ENCODE peak calls at places on chromosomes 4 and X, in seven cellular contexts. W is upper lobe of left lung, T is neural progenitor cell, G is adipocyte, P is cardiac fibroblast, I is thoracic aorta, D is OCI-LY7. M is an unnamed sample.

GRCh38 chr4:24076811-24077210 is 187.0 kb upstream of the PPARGC1A start:
- DNase-seq in W (no peak), P (no peak), D (no peak), G (no peak), I (no peak), T (no peak), M (no peak)

GRCh38 chr4:105714071-105714521 is 5.5 kb downstream of the GSTCD start:
- DNase-seq in I (no peak), P (peak), T (no peak), D (peak), G (no peak), W (no peak), M (peak)

GRCh38 chr4:57318694-57319093 is 208.5 kb upstream of the IGFBP7 start:
- DNase-seq in D (no peak), G (peak), P (no peak), T (no peak), I (no peak), W (no peak), M (no peak)

GRCh38 chrX:132022115-132022862 is 813 bp upstream of the STK26 start:
- DNase-seq in T (no peak), G (peak), I (no peak), W (no peak), P (peak), D (peak), M (peak)

GRCh38 chrX:119549327-119550016 is 15.7 kb downstream of the STEEP1 start:
- DNase-seq in G (no peak), P (no peak), D (peak), T (no peak), W (no peak), I (no peak), M (peak)

GRCh38 chr4:85707591-85707990 is 232.6 kb downstream of the ARHGAP24 start:
- DNase-seq in P (peak), D (peak), I (no peak), W (no peak), T (no peak), G (no peak), M (peak)

GRCh38 chrX:84044051-84044450 is 143.9 kb downstream of the RPS6KA6 start:
- DNase-seq in P (peak), I (no peak), D (no peak), G (no peak), T (no peak), W (no peak), M (no peak)

GRCh38 chrX:128623361-128623760 is 571.2 kb upstream of the ACTRT1 start:
- DNase-seq in P (no peak), D (no peak), I (no peak), W (no peak), T (no peak), G (no peak), M (no peak)

GRCh38 chrX:132333351-132333750 is 114.1 kb upstream of the RAP2C start:
- DNase-seq in T (no peak), D (no peak), P (no peak), W (no peak), G (peak), I (no peak), M (peak)

GRCh38 chrX:97398030-97398551 is 514.4 kb downstream of the RPA4 start:
- DNase-seq in I (no peak), P (peak), W (no peak), T (no peak), D (no peak), G (peak), M (peak)

GRCh38 chr4:65510976-65511375 is 159.3 kb downstream of the EPHA5 start:
- DNase-seq in I (no peak), P (peak), G (peak), W (no peak), T (no peak), D (no peak), M (no peak)

GRCh38 chr4:51866835-51867234 is 23.9 kb downstream of the DCUN1D4 start:
- DNase-seq in I (no peak), T (no peak), P (no peak), G (no peak), W (no peak), D (no peak), M (no peak)

GRCh38 chrX:37302569-37302968 is 46.6 kb upstream of the PRRG1 start:
- DNase-seq in D (no peak), I (no peak), W (no peak), T (peak), G (peak), P (peak), M (no peak)

GRCh38 chr4:157271166-157271869 is 50.8 kb downstream of the GRIA2 start:
- DNase-seq in I (no peak), G (no peak), D (no peak), W (no peak), P (no peak), T (no peak), M (no peak)

GRCh38 chr4:154329268-154329858 is 162.2 kb downstream of the DCHS2 start:
- DNase-seq in I (no peak), D (peak), P (peak), T (peak), W (no peak), G (peak), M (peak)

GRCh38 chrX:24676403-24677024 is 17.2 kb upstream of the POLA1 start:
- DNase-seq in I (no peak), D (peak), G (peak), T (peak), P (peak), W (no peak), M (peak)

GRCh38 chr4:10084651-10085320 is 31.8 kb downstream of the WDR1 start:
- DNase-seq in D (no peak), I (no peak), W (no peak), T (no peak), P (no peak), G (no peak), M (no peak)

GRCh38 chrX:700936-701335 is 70.3 kb downstream of the SHOX start:
- DNase-seq in P (no peak), I (no peak), W (no peak), G (no peak), D (no peak), T (no peak), M (no peak)

GRCh38 chr4:184588893-184589292 is 60.4 kb downstream of the CASP3 start:
- DNase-seq in W (no peak), T (no peak), D (no peak), I (no peak), P (peak), G (no peak), M (no peak)

GRCh38 chr4:123547167-123547817 is 150.7 kb downstream of the SPRY1 start:
- DNase-seq in T (peak), D (no peak), I (no peak), G (no peak), P (no peak), W (peak), M (no peak)

GRCh38 chrX:120672389-120672788 is 42.5 kb upstream of the C1GALT1C1 start:
- DNase-seq in D (no peak), T (no peak), W (no peak), P (peak), G (peak), I (peak), M (no peak)

GRCh38 chrX:19595036-19595435 is 79.7 kb upstream of the MAP3K15 start:
- DNase-seq in I (no peak), P (peak), G (no peak), W (no peak), D (no peak), T (no peak), M (no peak)

GRCh38 chr4:40710484-40711269 is 39.1 kb upstream of the NSUN7 start:
- DNase-seq in I (no peak), P (peak), T (no peak), D (no peak), G (peak), W (no peak), M (no peak)

GRCh38 chr4:88659061-88659889 is 38.4 kb downstream of the NAP1L5 start:
- DNase-seq in P (peak), G (peak), T (peak), I (peak), D (peak), W (peak), M (peak)

GRCh38 chr4:2343476-2343875 is 75.0 kb downstream of the ZFYVE28 start:
- DNase-seq in G (no peak), P (no peak), I (no peak), T (no peak), D (no peak), W (no peak), M (no peak)

GRCh38 chr4:6443035-6444023 is 29.1 kb downstream of the PPP2R2C start:
- DNase-seq in T (no peak), W (no peak), P (no peak), D (no peak), G (no peak), I (no peak), M (no peak)

GRCh38 chr4:3677671-3678070 is 88.5 kb upstream of the ADRA2C start:
- DNase-seq in D (peak), P (no peak), G (no peak), W (no peak), I (no peak), T (no peak), M (no peak)

GRCh38 chr4:93788712-93789111 is 39.8 kb upstream of the ATOH1 start:
- DNase-seq in T (peak), P (peak), D (peak), I (no peak), G (peak), W (no peak), M (peak)

GRCh38 chrX:154840856-154841255 is 6.4 kb upstream of the SMIM9 start:
- DNase-seq in P (peak), I (no peak), W (no peak), G (peak), D (peak), T (no peak), M (peak)

GRCh38 chrX:77431227-77431626 is 16.0 kb upstream of the FGF16 start:
- DNase-seq in W (peak), G (peak), D (peak), P (no peak), T (no peak), I (no peak), M (peak)

GRCh38 chr4:110106946-110107325 is 91.5 kb downstream of the ELOVL6 start:
- DNase-seq in D (no peak), I (no peak), W (no peak), P (peak), G (peak), T (no peak), M (peak)

GRCh38 chr4:5217411-5217810 is 166.1 kb downstream of the STK32B start:
- DNase-seq in P (no peak), T (no peak), W (no peak), D (no peak), I (no peak), G (peak), M (no peak)

GRCh38 chr4:2558301-2558700 is 21.9 kb downstream of the FAM193A start:
- DNase-seq in W (no peak), P (no peak), D (no peak), T (no peak), I (no peak), G (no peak), M (no peak)

GRCh38 chr4:57109530-57109846 is 697 bp downstream of the IGFBP7 start:
- DNase-seq in D (no peak), T (no peak), W (no peak), I (no peak), G (peak), P (peak), M (no peak)

GRCh38 chr4:183702492-183702891 is 43.4 kb downstream of the TRAPPC11 start:
- DNase-seq in T (no peak), P (no peak), W (no peak), G (no peak), D (no peak), I (no peak), M (no peak)

GRCh38 chr4:6943012-6943869 is 33.6 kb downstream of the TBC1D14 start:
- DNase-seq in W (no peak), G (no peak), D (no peak), P (no peak), T (peak), I (no peak), M (no peak)

GRCh38 chrX:56728321-56728720 is 722 bp upstream of the NBDY start:
- DNase-seq in D (peak), P (peak), G (peak), T (no peak), I (no peak), W (no peak), M (peak)

GRCh38 chrX:56726609-56727008 is 2.4 kb upstream of the NBDY start:
- DNase-seq in P (peak), I (no peak), G (peak), D (peak), W (no peak), T (peak), M (peak)

GRCh38 chrX:56727531-56727930 is 1.5 kb upstream of the NBDY start:
- DNase-seq in D (no peak), W (no peak), P (no peak), T (no peak), I (no peak), G (no peak), M (no peak)

GRCh38 chrX:56728752-56729151 is 291 bp upstream of the NBDY start:
- DNase-seq in T (no peak), G (peak), W (no peak), I (no peak), D (peak), P (peak), M (peak)

DNA sequence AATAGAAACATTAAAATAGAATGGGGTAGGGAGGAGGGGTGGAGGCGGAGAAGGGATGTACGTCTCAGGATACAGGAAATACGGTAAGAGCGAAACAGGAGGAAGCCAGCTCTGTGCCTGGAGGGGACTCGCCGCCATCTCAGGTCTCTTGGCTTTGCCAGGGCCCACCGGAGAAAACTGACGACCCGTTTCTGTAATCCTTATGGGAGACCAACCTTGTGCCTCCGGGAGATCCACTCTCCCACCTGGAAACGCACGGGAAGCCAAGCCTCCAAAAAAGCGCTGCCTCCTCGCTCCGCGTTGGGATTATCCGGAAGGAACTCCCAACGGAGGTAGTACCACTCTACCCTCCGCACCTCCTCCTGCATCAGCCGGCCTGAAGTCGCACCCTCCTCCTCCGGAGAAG is at the start of gene NBDY:
- DNase-seq in D (peak), G (peak), T (peak), W (peak), P (peak), I (no peak), M (peak)
- H3K4me3 ChIP-seq in D (peak), G (peak), T (peak), W (peak), P (peak), I (peak), M (peak)

GRCh38 chrX:72308209-72308565 is 2.5 kb upstream of the CITED1 start:
- DNase-seq in D (no peak), G (no peak), P (no peak), T (no peak), I (no peak), W (no peak), M (no peak)

GRCh38 chrX:72306851-72307645 is 1.3 kb upstream of the CITED1 start:
- DNase-seq in T (peak), D (no peak), G (peak), W (peak), I (peak), P (peak), M (peak)

GRCh38 chrX:72307646-72308051 is 1.9 kb upstream of the CITED1 start:
- DNase-seq in G (no peak), T (peak), D (no peak), W (no peak), P (no peak), I (no peak), M (no peak)

GRCh38 chrX:72308566-72309296 is 3.0 kb upstream of the CITED1 start:
- DNase-seq in G (peak), T (peak), P (peak), W (peak), D (no peak), I (no peak), M (no peak)

GRCh38 chrX:72309297-72310071 is 3.8 kb upstream of the CITED1 start:
- DNase-seq in T (peak), D (no peak), G (no peak), W (no peak), I (no peak), P (no peak), M (no peak)
- H3K4me3 ChIP-seq in T (peak), D (no peak), G (peak), W (peak), I (peak), P (no peak), M (no peak)

DNA sequence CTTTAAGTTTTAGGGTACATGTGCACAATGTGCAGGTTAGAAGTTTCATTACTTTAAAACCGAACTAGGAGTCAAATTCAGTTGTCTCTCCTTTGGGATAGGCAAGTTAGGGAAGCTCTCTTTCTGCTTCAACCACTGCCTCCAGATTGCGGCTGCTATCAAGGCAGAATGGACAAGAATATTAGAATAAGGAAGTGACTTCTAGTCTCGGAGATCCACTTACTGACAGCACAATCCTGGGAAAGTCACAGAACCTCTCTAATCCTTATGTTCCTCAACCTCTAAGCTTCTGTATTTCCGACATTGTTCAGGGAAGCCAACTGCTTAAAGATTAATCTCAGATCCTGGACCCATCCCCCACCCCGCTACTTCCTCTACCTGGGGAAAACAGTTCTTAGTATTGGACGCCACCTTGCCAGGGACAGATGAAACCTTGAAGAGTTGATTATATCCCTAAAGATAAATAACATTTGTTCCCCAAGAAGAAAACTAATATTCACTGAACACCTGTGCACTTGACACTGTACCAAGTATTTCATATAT is 2.1 kb downstream of the NUP62CL start:
- DNase-seq in P (no peak), D (no peak), I (no peak), G (no peak), T (peak), W (no peak), M (no peak)
- H3K4me3 ChIP-seq in P (no peak), D (no peak), I (no peak), G (no peak), T (no peak), W (no peak), M (no peak)

GRCh38 chr4:189806506-189806905 is 134.2 kb upstream of the FRG1 start:
- DNase-seq in W (no peak), I (no peak), P (no peak), G (no peak), T (no peak), D (no peak), M (no peak)

GRCh38 chr4:189815404-189816192 is 125.1 kb upstream of the FRG1 start:
- DNase-seq in G (no peak), P (no peak), I (no peak), D (no peak), T (no peak), W (no peak), M (no peak)

GRCh38 chr4:189804884-189805283 is 135.8 kb upstream of the FRG1 start:
- DNase-seq in W (no peak), G (no peak), P (no peak), T (no peak), I (no peak), D (no peak), M (no peak)

GRCh38 chr4:189807031-189807430 is 133.6 kb upstream of the FRG1 start:
- DNase-seq in T (no peak), I (no peak), P (no peak), D (no peak), G (no peak), W (no peak), M (no peak)

GRCh38 chr4:189809885-189810284 is 130.8 kb upstream of the FRG1 start:
- DNase-seq in P (no peak), W (no peak), G (no peak), D (no peak), I (no peak), T (no peak), M (no peak)
- H3K4me3 ChIP-seq in P (no peak), W (peak), G (no peak), D (no peak), I (no peak), T (no peak), M (no peak)

GRCh38 chr4:33658971-33659370 is 2585.3 kb downstream of the ARAP2 start:
- DNase-seq in T (no peak), G (peak), I (no peak), W (no peak), D (no peak), P (no peak), M (no peak)
- H3K4me3 ChIP-seq in T (no peak), G (peak), I (no peak), W (no peak), D (no peak), P (no peak), M (no peak)